ENCODE peak calls at places on chromosomes 3 and 15, in four cellular contexts. E, D, H and R are unnamed samples.

GRCh38 chr15:101620645-101621044 is 31.5 kb downstream of the TM2D3 start:
- DNase-seq in E (no peak), D (no peak), H (no peak), R (no peak)

GRCh38 chr3:130378677-130379191 is 33.3 kb downstream of the COL6A5 start:
- DNase-seq in E (no peak), D (no peak), H (peak), R (no peak)

GRCh38 chr15:94416829-94417228 is 185.5 kb downstream of the MCTP2 start:
- DNase-seq in E (no peak), D (no peak), H (no peak), R (no peak)

GRCh38 chr15:38545179-38545578 is 19.4 kb downstream of the RASGRP1 start:
- DNase-seq in E (no peak), D (no peak), H (no peak), R (peak)

GRCh38 chr3:81658322-81658997 is 103.0 kb downstream of the GBE1 start:
- DNase-seq in E (no peak), D (no peak), H (no peak), R (no peak)

GRCh38 chr15:41269887-41270286 is 38.8 kb downstream of the CHP1 start:
- DNase-seq in E (no peak), D (no peak), H (no peak), R (no peak)

GRCh38 chr15:63877713-63878271 is 44.0 kb upstream of the HERC1 start:
- DNase-seq in E (no peak), D (no peak), H (peak), R (no peak)

GRCh38 chr3:4825572-4826236 is 153.5 kb upstream of the BHLHE40 start:
- DNase-seq in E (no peak), D (no peak), H (peak), R (no peak)

GRCh38 chr3:124745092-124745491 is 14.8 kb downstream of the UMPS start:
- DNase-seq in E (no peak), D (no peak), H (peak), R (no peak)

GRCh38 chr15:77527164-77527778 is 105.4 kb downstream of the LINGO1 start:
- DNase-seq in E (peak), D (no peak), H (peak), R (peak)

DNA sequence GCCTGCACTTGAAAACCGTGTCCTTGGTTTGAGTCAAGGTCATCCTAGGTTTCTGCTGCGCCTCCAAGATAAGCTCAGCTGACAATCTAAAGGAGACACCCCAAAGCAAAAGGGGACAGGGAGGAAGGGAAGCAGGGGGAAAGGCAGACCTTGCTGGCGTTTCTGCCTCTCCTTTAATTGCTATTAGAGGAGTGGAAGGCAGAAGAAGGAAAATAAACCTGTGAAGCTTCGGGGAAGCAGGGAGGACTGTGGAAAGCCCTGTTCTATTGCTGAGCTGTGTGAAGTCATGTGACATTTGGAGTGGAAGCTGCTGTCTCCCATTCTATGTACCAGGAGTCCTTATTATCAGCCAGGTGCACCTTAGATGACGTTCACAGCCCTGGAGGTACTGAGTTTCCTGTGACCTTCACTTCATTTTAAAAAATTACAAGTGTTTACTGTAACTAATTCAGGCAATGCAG is 21.5 kb upstream of the CHD2 start:
- DNase-seq in E (no peak), D (no peak), H (no peak), R (no peak)
- H4K8ac ChIP-seq in E (no peak), D (no peak), H (no peak), R (no peak)

DNA sequence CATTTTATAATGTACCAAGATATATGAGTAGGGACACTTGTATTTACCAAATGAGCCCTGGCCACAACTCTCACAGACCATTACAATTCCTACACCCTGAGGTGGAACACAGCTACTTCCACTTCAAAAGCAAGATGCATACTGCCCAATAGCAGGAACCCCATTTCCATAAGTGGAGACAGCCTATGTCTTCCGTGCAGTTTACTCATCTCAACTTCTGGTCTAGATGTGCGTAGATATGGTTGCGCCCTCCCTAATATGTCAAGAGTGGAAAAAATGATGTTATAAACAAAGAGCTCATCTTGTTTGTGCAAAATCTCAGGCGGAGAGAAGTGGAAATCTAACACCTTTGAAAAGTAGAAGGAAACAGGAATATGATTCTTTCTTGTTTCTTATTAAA is 44.6 kb downstream of the RAB27A start:
- DNase-seq in E (no peak), D (no peak), H (no peak), R (no peak)
- H4K5ac ChIP-seq in E (no peak), D (no peak), H (no peak), R (no peak)

DNA sequence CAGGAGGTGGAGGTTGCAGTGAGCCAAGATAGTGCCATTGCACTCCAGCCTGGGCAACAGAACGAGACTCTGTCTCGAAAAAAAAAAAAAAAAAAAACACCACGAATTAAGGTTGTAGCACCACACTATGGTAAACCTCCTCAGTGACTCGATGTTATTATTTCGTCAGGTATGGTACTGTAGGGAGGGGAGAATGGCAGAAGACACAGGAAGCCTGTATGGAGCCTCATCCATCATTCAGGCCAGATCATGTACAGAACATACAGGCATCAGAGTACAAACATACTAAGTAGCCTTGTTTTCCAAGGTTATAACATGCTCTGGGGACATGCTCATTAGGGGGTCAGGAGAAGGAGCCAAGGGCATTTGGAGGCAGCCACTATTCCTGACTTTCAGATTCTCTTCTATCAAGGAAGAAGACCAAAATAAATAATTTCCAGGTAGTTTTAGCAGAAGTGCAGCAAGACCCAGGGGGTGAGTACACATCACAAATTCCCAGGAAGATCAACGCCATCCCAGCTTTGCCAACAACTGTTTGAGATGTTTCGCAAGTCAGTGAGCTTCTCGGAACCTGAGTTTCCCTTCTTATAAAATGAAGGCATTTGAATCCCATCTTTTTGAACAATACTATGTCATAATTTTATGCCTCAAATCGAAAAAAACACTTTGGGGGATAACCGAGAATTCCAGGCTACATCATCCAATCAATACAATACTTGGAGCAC is 79.8 kb downstream of the FOXP1 start:
- DNase-seq in E (no peak), D (no peak), H (no peak), R (peak)
- H4K8ac ChIP-seq in E (no peak), D (no peak), H (no peak), R (peak)

GRCh38 chr3:66224220-66224619 is 3.4 kb downstream of the SLC25A26 start:
- DNase-seq in E (no peak), D (no peak), H (no peak), R (no peak)
- H4K5ac ChIP-seq in E (no peak), D (no peak), H (no peak), R (no peak)

DNA sequence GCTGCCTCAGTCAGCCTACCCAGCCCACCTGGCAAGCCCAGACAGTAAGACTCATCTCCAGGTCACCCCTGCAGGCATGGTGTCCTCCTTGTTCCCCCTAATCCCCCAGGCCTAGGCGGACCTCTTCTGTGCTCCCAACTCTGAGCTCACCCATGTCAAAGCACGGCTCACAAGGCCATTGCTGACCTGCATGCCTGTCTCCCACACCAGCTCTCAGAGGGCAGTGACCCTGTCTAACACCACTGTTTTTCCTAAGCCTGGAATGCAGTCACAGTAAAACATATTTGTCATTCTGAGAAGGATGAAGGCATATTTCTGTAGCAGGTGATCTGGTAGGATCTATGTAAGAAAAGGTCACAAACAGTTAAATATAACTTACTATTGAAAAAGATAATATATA is 110.3 kb upstream of the HACD2 start:
- DNase-seq in E (no peak), D (no peak), H (no peak), R (no peak)
- H4K8ac ChIP-seq in E (no peak), D (no peak), H (no peak), R (peak)

GRCh38 chr3:49411968-49412631 is at the start of the genes RHOA and TCTA:
- DNase-seq in E (peak), D (peak), H (peak), R (peak)
- H4K5ac ChIP-seq in E (no peak), D (peak), H (peak), R (peak)

GRCh38 chr3:194990454-194991337 is 280.3 kb downstream of the XXYLT1 start:
- DNase-seq in E (no peak), D (no peak), H (no peak), R (no peak)

GRCh38 chr3:194989251-194989650 is 281.7 kb downstream of the XXYLT1 start:
- DNase-seq in E (no peak), D (no peak), H (no peak), R (no peak)

GRCh38 chr3:194988495-194989165 is 282.3 kb downstream of the XXYLT1 start:
- DNase-seq in E (no peak), D (no peak), H (no peak), R (no peak)

GRCh38 chr3:194993896-194994295 is 277.1 kb downstream of the XXYLT1 start:
- DNase-seq in E (no peak), D (no peak), H (no peak), R (no peak)

DNA sequence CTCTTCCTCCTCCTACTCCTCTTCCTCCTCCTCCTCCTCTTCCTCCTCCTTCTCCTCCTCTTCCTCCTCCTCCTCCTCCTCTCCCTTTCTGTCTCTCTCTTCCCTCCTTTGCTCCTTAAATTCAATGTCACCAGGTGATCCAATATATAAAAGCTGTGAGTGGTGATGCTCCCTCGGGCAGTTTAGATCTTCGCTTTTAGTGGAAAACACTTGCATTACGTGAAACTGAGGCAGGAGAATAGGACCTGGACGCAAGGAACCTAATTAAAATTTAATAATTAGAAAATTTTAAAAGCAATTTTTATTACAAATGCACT is 279.7 kb downstream of the XXYLT1 start:
- DNase-seq in E (no peak), D (no peak), H (no peak), R (no peak)
- H4K8ac ChIP-seq in E (no peak), D (no peak), H (no peak), R (no peak)